ENCODE peak calls at places on chromosomes 6 and 20, in seven cellular contexts. Z is CD8-positive, alpha-beta memory T cell; N is NB4; A is H54; L is ovary; E is caudate nucleus; Y is neural crest cell. B is an unnamed sample.

GRCh38 chr20:26277339-26277738 is 580.7 kb upstream of the ZNF337 start:
- DNase-seq in Z (no peak), L (no peak), Y (no peak), A (no peak), N (no peak), E (no peak), B (no peak)

GRCh38 chr20:34618676-34619075 is 58.2 kb downstream of the PIGU start:
- DNase-seq in L (no peak), N (peak; percentile 62), Y (no peak), A (no peak), Z (no peak), E (no peak), B (no peak)

GRCh38 chr6:98116513-98116912 is 717.9 kb upstream of the POU3F2 start:
- DNase-seq in Y (no peak), N (no peak), L (no peak), A (no peak), E (no peak), Z (no peak), B (no peak)

GRCh38 chr20:42907730-42908129 is 282.0 kb downstream of the PTPRT start:
- DNase-seq in N (no peak), E (no peak), L (no peak), Z (no peak), Y (no peak), A (no peak), B (no peak)

GRCh38 chr6:163756079-163756478 is 341.6 kb downstream of the QKI start:
- DNase-seq in Z (no peak), Y (no peak), N (peak; percentile 82), E (no peak), L (no peak), A (no peak), B (no peak)

GRCh38 chr20:54220722-54221121 is 12.8 kb downstream of the PFDN4 start:
- DNase-seq in L (no peak), N (no peak), Y (no peak), Z (no peak), E (no peak), A (no peak), B (no peak)

GRCh38 chr20:48060841-48061720 is 275.8 kb upstream of the SULF2 start:
- DNase-seq in Y (no peak), Z (no peak), E (no peak), N (no peak), L (no peak), A (no peak), B (peak; percentile 21)

GRCh38 chr6:41634657-41635056 is 3.6 kb upstream of the MDFI start:
- DNase-seq in Z (no peak), L (no peak), N (no peak), A (no peak), E (no peak), Y (no peak), B (no peak)

GRCh38 chr6:86536121-86536520 is 401.2 kb upstream of the HTR1E start:
- DNase-seq in L (no peak), A (no peak), Y (no peak), N (no peak), E (no peak), Z (no peak), B (no peak)

GRCh38 chr20:64130876-64131275 is 23.5 kb upstream of the NPBWR2 start:
- DNase-seq in Z (no peak), E (no peak), Y (no peak), L (no peak), N (no peak), A (no peak), B (no peak)

GRCh38 chr6:88629838-88630462 is 333.5 kb downstream of the RNGTT start:
- DNase-seq in N (peak; percentile 34), A (no peak), Z (no peak), L (no peak), Y (no peak), E (no peak), B (no peak)

GRCh38 chr20:46249671-46250070 is 58.6 kb downstream of the CDH22 start:
- DNase-seq in Z (no peak), L (no peak), E (no peak), A (no peak), Y (no peak), N (no peak), B (no peak)

GRCh38 chr6:40349092-40349491 is 238.1 kb downstream of the LRFN2 start:
- DNase-seq in A (no peak), E (no peak), Z (no peak), Y (no peak), L (no peak), N (peak; percentile 32), B (no peak)

GRCh38 chr6:11618533-11618932 is 81.0 kb downstream of the TMEM170B start:
- DNase-seq in N (peak; percentile 59), Z (no peak), E (no peak), Y (no peak), L (no peak), A (no peak), B (peak; percentile 28)

GRCh38 chr6:127058027-127058426 is 60.4 kb upstream of the RSPO3 start:
- DNase-seq in Z (no peak), E (no peak), Y (no peak), L (no peak), A (no peak), N (no peak), B (peak; percentile 76)

GRCh38 chr20:50995506-50995905 is 27.4 kb downstream of the KCNG1 start:
- DNase-seq in N (no peak), E (no peak), L (no peak), A (no peak), Y (no peak), Z (no peak), B (peak; percentile 62)

GRCh38 chr6:128919412-128919811 is 36.5 kb downstream of the LAMA2 start:
- DNase-seq in L (no peak), N (no peak), E (no peak), Z (no peak), Y (no peak), A (no peak), B (peak; percentile 56)

GRCh38 chr20:59190509-59190908 is 26.9 kb downstream of the ZNF831 start:
- DNase-seq in L (no peak), E (no peak), Y (no peak), N (no peak), Z (no peak), A (no peak), B (no peak)